ENCODE peak calls at places on chromosome X, in five cellular contexts. W is ovary, V is K562, U is transverse colon, Q is A549. L is an unnamed sample.

GRCh38 chrX:21374994-21375794 is 976 bp downstream of the CNKSR2 start:
- DNase-seq in V (no peak), U (no peak), Q (no peak), W (peak), L (no peak)

GRCh38 chrX:46627700-46628405 is 54.3 kb downstream of the CHST7 start:
- DNase-seq in U (no peak), Q (no peak), V (no peak), W (peak), L (no peak)

GRCh38 chrX:10929747-10930146 is 181.4 kb upstream of the HCCS start:
- DNase-seq in Q (no peak), U (no peak), V (no peak), W (no peak), L (no peak)

GRCh38 chrX:79270401-79270800 is 96.7 kb downstream of the ITM2A start:
- DNase-seq in Q (peak), U (peak), W (no peak), V (no peak), L (no peak)

GRCh38 chrX:124994404-124994803 is 325.3 kb upstream of the TEX13C start:
- DNase-seq in W (no peak), U (no peak), V (no peak), Q (no peak), L (no peak)

GRCh38 chrX:98114026-98114425 is 1230.3 kb downstream of the RPA4 start:
- DNase-seq in W (no peak), V (no peak), U (no peak), Q (no peak), L (no peak)

GRCh38 chrX:68692651-68693050 is 45.2 kb downstream of the STARD8 start:
- DNase-seq in U (no peak), W (no peak), Q (no peak), V (no peak), L (no peak)

GRCh38 chrX:80335062-80335830 is 85.0 kb upstream of the TENT5D start:
- DNase-seq in W (peak), V (no peak), U (peak), Q (peak), L (no peak)

GRCh38 chrX:129772796-129773431 is 6.8 kb upstream of the SASH3 start:
- DNase-seq in W (no peak), Q (no peak), U (peak), V (no peak), L (peak)

GRCh38 chrX:149721778-149722177 is 9.9 kb downstream of the MAGEA11 start:
- DNase-seq in Q (no peak), U (peak), W (no peak), V (no peak), L (no peak)

GRCh38 chrX:101787934-101788333 is 128.3 kb upstream of the ARMCX2 start:
- DNase-seq in V (no peak), Q (peak), U (no peak), W (no peak), L (no peak)

DNA sequence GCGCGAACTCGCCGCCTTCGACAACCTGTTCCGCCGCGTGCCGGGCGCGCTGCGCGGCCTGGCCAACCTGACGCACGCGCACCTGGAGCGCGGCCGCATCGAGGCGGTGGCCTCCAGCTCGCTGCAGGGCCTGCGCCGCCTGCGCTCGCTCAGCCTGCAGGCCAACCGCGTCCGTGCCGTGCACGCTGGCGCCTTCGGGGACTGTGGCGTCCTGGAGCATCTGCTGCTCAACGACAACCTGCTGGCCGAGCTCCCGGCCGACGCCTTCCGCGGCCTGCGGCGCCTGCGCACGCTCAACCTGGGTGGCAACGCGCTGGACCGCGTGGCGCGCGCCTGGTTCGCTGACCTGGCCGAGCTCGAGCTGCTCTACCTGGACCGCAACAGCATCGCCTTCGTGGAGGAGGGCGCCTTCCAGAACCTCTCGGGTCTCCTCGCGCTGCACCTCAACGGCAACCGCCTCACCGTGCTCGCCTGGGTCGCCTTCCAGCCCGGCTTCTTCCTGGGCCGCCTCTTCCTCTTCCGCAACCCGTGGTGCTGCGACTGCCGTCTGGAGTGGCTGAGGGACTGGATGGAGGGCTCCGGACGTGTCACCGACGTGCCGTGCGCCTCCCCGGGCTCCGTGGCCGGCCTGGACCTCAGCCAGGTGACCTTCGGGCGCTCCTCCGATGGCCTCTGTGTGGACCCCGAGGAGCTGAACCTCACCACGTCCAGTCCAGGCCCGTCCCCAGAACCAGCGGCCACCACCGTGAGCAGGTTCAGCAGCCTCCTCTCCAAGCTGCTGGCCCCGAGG is 27.0 kb downstream of the NYX start:
- DNase-seq in U (no peak), V (no peak), W (no peak), Q (no peak), L (no peak)
- TF ChIP-seq EP300 in U (no peak), V (no peak), W (no peak), Q (no peak), L (no peak)

DNA sequence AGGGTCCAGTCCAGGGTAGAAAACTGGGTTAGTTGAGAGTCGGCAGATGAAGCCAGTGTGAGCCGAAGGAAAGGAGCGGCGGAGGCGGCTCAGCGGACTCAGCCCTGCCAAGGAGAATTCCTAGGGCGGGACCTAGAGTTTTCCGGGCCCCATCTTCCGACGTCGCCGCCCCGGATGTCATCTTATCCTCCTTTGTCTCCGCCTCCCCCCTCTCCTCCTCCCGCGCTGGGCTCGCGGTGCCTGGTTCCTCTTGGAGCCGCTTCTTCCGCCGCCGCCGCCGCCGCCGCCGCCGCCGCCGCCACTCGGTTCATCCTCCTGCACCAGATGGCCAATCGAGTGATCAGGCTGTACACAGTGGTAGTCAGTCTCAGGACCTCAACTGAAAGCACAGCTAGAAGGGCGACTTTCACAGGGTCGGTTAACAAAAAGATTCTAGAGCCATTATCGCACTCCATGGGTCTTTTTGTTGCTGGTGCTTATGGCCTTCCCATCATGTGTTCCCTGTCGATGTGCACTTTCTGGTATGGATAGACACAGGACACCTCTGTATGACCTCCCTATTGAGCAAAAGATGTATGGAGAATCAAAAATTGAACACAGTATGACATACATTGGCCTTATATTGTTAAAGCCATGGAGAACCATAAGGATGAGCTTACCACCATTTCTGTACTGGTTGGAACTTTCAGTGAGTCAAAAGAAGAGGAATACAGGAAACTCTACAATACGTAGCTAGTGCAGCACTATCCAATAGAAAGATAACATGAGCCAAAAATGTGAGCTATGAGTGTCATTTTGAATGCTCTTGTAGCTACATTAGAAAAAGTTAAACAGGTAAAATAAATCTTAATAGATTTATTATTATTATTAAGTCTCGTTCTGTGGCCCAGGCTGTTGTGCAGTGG is 32.4 kb upstream of the THOC2 start:
- DNase-seq in W (peak), V (peak), U (peak), Q (peak), L (peak)
- TF ChIP-seq POLR2A in W (no peak), V (peak), U (no peak), Q (peak), L (no peak)

DNA sequence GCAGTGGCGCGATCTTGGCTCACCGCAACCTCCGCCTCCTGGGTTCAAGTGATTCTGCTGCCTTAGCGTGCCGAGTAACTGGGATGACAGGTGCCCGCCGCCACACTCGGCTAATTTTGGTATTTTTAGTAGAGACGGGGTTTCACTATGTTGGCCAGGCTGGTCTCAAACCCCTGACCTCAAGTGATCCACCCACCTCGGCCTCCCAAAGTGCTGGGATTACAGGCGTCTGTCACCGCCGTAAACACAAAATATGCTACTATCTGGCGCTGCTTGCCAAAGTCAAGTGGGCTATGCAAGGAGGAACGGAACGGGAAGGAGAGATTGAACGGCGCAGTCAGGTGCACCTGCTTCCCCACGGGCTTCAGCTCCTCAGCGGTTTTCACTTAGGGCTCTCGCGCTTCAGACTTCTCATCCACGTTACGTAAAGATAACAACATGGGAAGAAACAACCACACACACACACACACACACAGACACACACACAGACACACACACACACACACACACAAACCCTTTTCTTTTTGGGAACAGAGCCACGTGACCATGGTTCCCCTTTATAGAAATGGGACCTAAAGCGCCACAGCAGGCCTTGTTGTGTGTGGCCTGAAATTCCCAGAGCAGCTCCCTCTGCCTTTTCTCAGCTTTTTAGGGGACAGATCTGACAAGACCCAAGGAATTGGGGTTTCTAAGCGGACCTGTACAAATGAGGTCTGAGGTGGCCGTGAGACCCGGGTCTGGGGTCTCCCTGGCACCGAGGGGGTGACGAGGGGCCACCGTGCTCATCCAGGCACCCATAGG is 1.5 kb downstream of the P2RY8 start:
- DNase-seq in V (no peak), W (no peak), Q (no peak), U (peak), L (no peak)
- TF ChIP-seq EP300 in V (no peak), W (no peak), Q (no peak), U (no peak), L (no peak)

DNA sequence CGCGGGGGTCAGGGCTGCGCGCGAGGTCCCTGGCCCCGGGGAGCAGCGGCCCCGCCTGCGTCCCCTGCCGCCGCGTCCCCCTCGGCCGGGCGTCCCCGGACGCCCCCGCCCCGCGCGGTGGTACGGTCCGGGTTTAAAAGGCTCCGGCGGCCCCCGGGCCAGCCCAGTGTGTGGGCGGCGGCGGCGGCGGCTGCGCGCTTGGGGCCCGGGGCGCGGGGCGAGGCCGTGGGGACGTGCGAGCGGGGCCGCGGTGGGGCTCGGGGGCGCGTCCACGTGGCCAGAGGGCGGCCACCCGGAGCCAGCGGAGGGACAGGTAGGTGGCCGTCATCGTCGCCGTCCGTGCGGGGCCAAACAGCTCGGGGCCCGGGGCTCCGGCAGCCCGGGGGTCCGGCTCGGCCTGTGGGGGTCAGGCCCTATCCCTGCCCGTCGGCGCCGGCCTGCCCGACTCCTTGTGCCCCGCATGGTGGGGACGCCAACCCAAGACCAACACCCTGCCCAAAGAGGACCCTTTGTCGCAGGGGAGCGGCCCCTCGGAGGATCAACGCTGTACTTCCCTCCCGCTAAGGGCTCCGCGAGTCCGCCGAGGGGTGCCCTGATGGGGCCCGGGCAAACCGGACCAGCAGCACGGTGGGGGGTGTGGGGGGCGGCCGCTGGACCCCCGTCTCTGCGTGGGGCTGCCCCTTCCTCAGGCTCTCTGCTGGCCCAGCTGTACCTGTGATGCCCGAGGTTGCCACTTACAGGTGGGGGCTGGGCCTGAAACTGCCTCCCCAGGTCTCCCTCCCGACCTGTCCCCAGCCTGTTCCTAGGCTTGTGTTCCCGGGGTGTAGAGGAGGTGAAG is at the start of gene PLXNA3:
- DNase-seq in U (peak), V (peak), Q (no peak), W (peak), L (no peak)
- TF ChIP-seq POLR2A in U (no peak), V (no peak), Q (peak), W (peak), L (peak)

GRCh38 chrX:123961268-123962005 is at the start of gene STAG2:
- DNase-seq in V (peak), Q (peak), U (peak), W (peak), L (peak)

GRCh38 chrX:123962006-123962485 is 540 bp downstream of the STAG2 start:
- DNase-seq in V (no peak), U (no peak), W (no peak), Q (no peak), L (no peak)

GRCh38 chrX:123960956-123961267 is 594 bp upstream of the STAG2 start:
- DNase-seq in W (no peak), U (no peak), Q (no peak), V (no peak), L (no peak)

GRCh38 chrX:123964155-123964554 is 2.6 kb downstream of the STAG2 start:
- DNase-seq in W (no peak), V (no peak), U (no peak), Q (no peak), L (no peak)

GRCh38 chrX:123962794-123963373 is 1.4 kb downstream of the STAG2 start:
- DNase-seq in Q (peak), U (peak), W (peak), V (peak), L (peak)
- TF ChIP-seq EP300 in Q (no peak), U (no peak), W (no peak), V (peak), L (no peak)

GRCh38 chrX:1466971-1467561 is 14.4 kb upstream of the ASMTL start:
- DNase-seq in Q (no peak), V (no peak), W (no peak), U (peak), L (no peak)

GRCh38 chrX:1464282-1465131 is 11.8 kb upstream of the ASMTL start:
- DNase-seq in W (no peak), U (no peak), V (no peak), Q (no peak), L (no peak)

GRCh38 chrX:1466232-1466661 is 13.5 kb upstream of the ASMTL start:
- DNase-seq in V (no peak), W (no peak), U (no peak), Q (no peak), L (peak)

GRCh38 chrX:1465261-1466231 is 12.8 kb upstream of the ASMTL start:
- DNase-seq in V (no peak), U (no peak), W (no peak), Q (no peak), L (no peak)

GRCh38 chrX:1468250-1468772 is 15.6 kb upstream of the ASMTL start:
- DNase-seq in U (peak), W (no peak), V (no peak), Q (peak), L (no peak)
- TF ChIP-seq POLR2A in U (no peak), W (no peak), V (no peak), Q (no peak), L (no peak)

DNA sequence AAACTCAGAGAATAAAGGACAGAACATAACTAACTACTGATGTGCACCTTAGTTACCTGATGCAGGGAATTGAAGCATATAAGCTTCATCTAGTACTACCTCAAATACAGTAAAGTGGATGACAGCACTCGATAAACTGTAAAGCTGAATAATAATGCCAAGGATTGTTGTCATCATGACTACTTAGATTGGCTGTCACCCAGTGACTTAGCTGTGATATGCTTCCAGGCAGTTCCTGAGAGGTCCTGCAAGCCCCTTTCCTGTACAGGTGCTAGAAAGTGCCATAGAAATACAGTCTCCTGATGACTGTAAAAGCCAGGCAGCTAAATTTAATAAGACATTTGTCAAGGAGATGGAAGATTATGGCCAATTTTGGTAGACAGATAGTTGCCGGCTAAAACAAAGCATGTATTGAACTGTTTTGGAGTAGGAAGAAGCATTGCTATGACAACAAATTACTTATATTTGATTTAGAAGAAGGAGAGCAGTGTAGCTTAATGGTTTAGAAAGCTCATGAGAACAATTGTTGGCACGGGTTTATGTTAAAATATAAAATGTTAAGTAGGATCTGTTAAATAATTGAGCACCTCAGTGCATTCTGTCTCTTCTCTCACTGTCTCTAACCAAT is 29.7 kb downstream of the TMEM164 start:
- DNase-seq in Q (no peak), V (no peak), U (no peak), W (no peak), L (no peak)
- TF ChIP-seq EP300 in Q (no peak), V (no peak), U (no peak), W (no peak), L (no peak)

GRCh38 chrX:153971632-153972367 is at the start of gene HCFC1:
- DNase-seq in W (peak), U (peak), Q (peak), V (peak), L (peak)
- TF ChIP-seq POLR2A in W (peak), U (no peak), Q (peak), V (peak), L (no peak)

DNA sequence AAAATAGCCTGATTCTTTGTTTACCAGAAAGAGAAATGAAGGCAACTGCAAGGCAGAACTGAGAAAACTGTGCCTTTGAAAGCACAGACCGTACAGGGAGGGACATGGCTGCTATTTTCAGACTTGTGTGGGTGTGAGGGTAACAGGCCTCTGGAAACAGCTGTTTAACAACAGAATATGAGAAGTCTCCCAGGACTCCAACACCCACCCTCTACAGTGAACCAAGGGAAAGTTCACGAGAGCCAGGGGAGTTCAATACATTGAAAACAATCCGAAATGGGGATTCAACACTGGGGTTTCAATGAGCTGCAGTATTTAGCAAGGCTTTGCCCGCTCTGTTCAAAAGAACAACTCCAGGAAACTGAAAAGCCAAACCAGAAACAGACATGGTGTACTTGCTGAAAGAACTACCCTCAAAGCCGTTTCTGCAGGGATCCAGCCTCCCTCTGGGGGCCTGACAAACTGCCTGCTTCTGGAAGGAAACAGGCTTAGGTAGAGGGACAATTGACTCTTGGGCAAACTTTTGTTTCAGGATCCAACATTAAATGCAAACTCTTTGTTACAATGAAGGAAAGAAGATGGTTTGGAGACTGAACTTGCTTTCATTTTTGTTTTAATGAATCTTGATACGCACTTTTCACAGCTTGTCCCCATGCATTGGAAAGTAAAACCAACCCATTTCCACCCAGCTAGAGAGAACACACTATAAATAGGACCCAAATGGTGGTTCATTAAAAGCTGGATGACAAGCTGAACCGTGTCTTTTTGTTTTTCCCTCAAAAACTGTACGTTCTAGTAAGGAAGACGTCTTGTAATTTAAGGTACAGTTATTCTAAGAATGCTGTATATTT is 95.5 kb upstream of the EGFL6 start:
- DNase-seq in W (no peak), V (no peak), Q (no peak), U (no peak), L (no peak)
- TF ChIP-seq EP300 in W (no peak), V (no peak), Q (no peak), U (no peak), L (no peak)